ENCODE peak calls at places on chromosomes 6 and 20, in ten cellular contexts. One of them, this sample, is unnamed.

GRCh38 chr6:2229039-2229438 is 16.4 kb downstream of the GMDS start:
- DNase-seq in heart left ventricle: no peak
- DNase-seq in psoas muscle: no peak
- DNase-seq in astrocyte of the cerebellum: no peak
- DNase-seq in kidney: no peak
- DNase-seq in uterus: no peak
- DNase-seq in colonic mucosa: no peak
- DNase-seq in fibroblast of mammary gland: peak
- DNase-seq in heart right ventricle: no peak
- DNase-seq in A549: no peak
- DNase-seq in this sample: peak

GRCh38 chr6:168167431-168168315 is 88.7 kb upstream of the FRMD1 start:
- DNase-seq in heart left ventricle: no peak
- DNase-seq in psoas muscle: no peak
- DNase-seq in astrocyte of the cerebellum: no peak
- DNase-seq in kidney: no peak
- DNase-seq in uterus: no peak
- DNase-seq in colonic mucosa: peak
- DNase-seq in fibroblast of mammary gland: no peak
- DNase-seq in heart right ventricle: no peak
- DNase-seq in A549: no peak
- DNase-seq in this sample: no peak

GRCh38 chr6:88840806-88841539 is 122.4 kb downstream of the RNGTT start:
- DNase-seq in heart left ventricle: no peak
- DNase-seq in psoas muscle: no peak
- DNase-seq in astrocyte of the cerebellum: peak
- DNase-seq in kidney: no peak
- DNase-seq in uterus: no peak
- DNase-seq in colonic mucosa: no peak
- DNase-seq in fibroblast of mammary gland: no peak
- DNase-seq in heart right ventricle: no peak
- DNase-seq in A549: no peak
- DNase-seq in this sample: peak

GRCh38 chr20:11001767-11002540 is 328.2 kb upstream of the JAG1 start:
- DNase-seq in heart left ventricle: no peak
- DNase-seq in psoas muscle: peak
- DNase-seq in astrocyte of the cerebellum: no peak
- DNase-seq in kidney: peak
- DNase-seq in uterus: no peak
- DNase-seq in colonic mucosa: no peak
- DNase-seq in fibroblast of mammary gland: peak
- DNase-seq in heart right ventricle: no peak
- DNase-seq in A549: peak
- DNase-seq in this sample: peak

GRCh38 chr20:54170963-54171362 is 2.8 kb downstream of the CYP24A1 start:
- DNase-seq in heart left ventricle: no peak
- DNase-seq in psoas muscle: no peak
- DNase-seq in astrocyte of the cerebellum: no peak
- DNase-seq in kidney: no peak
- DNase-seq in uterus: no peak
- DNase-seq in colonic mucosa: no peak
- DNase-seq in fibroblast of mammary gland: no peak
- DNase-seq in heart right ventricle: no peak
- DNase-seq in A549: no peak
- DNase-seq in this sample: no peak

GRCh38 chr6:139625998-139626975 is 251.8 kb upstream of the CITED2 start:
- DNase-seq in heart left ventricle: no peak
- DNase-seq in psoas muscle: no peak
- DNase-seq in astrocyte of the cerebellum: no peak
- DNase-seq in kidney: no peak
- DNase-seq in uterus: peak
- DNase-seq in colonic mucosa: no peak
- DNase-seq in fibroblast of mammary gland: peak
- DNase-seq in heart right ventricle: no peak
- DNase-seq in A549: no peak
- DNase-seq in this sample: peak

GRCh38 chr6:36914227-36914794 is 28.6 kb downstream of the C6orf89 start:
- DNase-seq in heart left ventricle: no peak
- DNase-seq in psoas muscle: no peak
- DNase-seq in astrocyte of the cerebellum: peak
- DNase-seq in kidney: no peak
- DNase-seq in uterus: no peak
- DNase-seq in colonic mucosa: peak
- DNase-seq in fibroblast of mammary gland: peak
- DNase-seq in heart right ventricle: no peak
- DNase-seq in A549: peak
- DNase-seq in this sample: peak

GRCh38 chr6:27470023-27470422 is 2.9 kb downstream of the ZNF184 start:
- DNase-seq in heart left ventricle: no peak
- DNase-seq in psoas muscle: no peak
- DNase-seq in astrocyte of the cerebellum: no peak
- DNase-seq in kidney: no peak
- DNase-seq in uterus: no peak
- DNase-seq in colonic mucosa: no peak
- DNase-seq in fibroblast of mammary gland: no peak
- DNase-seq in heart right ventricle: no peak
- DNase-seq in A549: no peak
- DNase-seq in this sample: no peak

GRCh38 chr20:219290-220115 is 7.6 kb upstream of the DEFB129 start:
- DNase-seq in heart left ventricle: no peak
- DNase-seq in psoas muscle: no peak
- DNase-seq in astrocyte of the cerebellum: no peak
- DNase-seq in kidney: no peak
- DNase-seq in uterus: no peak
- DNase-seq in colonic mucosa: no peak
- DNase-seq in fibroblast of mammary gland: peak
- DNase-seq in heart right ventricle: no peak
- DNase-seq in A549: peak
- DNase-seq in this sample: peak

GRCh38 chr6:121157913-121158312 is 176.4 kb downstream of the TBC1D32 start:
- DNase-seq in heart left ventricle: no peak
- DNase-seq in psoas muscle: no peak
- DNase-seq in astrocyte of the cerebellum: no peak
- DNase-seq in kidney: no peak
- DNase-seq in uterus: no peak
- DNase-seq in colonic mucosa: no peak
- DNase-seq in fibroblast of mammary gland: peak
- DNase-seq in heart right ventricle: no peak
- DNase-seq in A549: no peak
- DNase-seq in this sample: peak

GRCh38 chr6:105536961-105537360 is 134.1 kb upstream of the PREP start:
- DNase-seq in heart left ventricle: no peak
- DNase-seq in psoas muscle: no peak
- DNase-seq in astrocyte of the cerebellum: no peak
- DNase-seq in kidney: no peak
- DNase-seq in uterus: no peak
- DNase-seq in colonic mucosa: no peak
- DNase-seq in fibroblast of mammary gland: no peak
- DNase-seq in heart right ventricle: no peak
- DNase-seq in A549: no peak
- DNase-seq in this sample: no peak

GRCh38 chr20:41140226-41141133 is 3.1 kb downstream of the PLCG1 start:
- DNase-seq in heart left ventricle: no peak
- DNase-seq in psoas muscle: no peak
- DNase-seq in astrocyte of the cerebellum: no peak
- DNase-seq in kidney: peak
- DNase-seq in uterus: no peak
- DNase-seq in colonic mucosa: no peak
- DNase-seq in fibroblast of mammary gland: no peak
- DNase-seq in heart right ventricle: no peak
- DNase-seq in A549: no peak
- DNase-seq in this sample: no peak
- H3K4me3 ChIP-seq in heart left ventricle: no peak
- H3K4me3 ChIP-seq in psoas muscle: no peak
- H3K4me3 ChIP-seq in astrocyte of the cerebellum: no peak
- H3K4me3 ChIP-seq in kidney: peak
- H3K4me3 ChIP-seq in uterus: no peak
- H3K4me3 ChIP-seq in colonic mucosa: no peak
- H3K4me3 ChIP-seq in fibroblast of mammary gland: no peak
- H3K4me3 ChIP-seq in heart right ventricle: peak
- H3K4me3 ChIP-seq in A549: no peak
- H3K4me3 ChIP-seq in this sample: no peak

DNA sequence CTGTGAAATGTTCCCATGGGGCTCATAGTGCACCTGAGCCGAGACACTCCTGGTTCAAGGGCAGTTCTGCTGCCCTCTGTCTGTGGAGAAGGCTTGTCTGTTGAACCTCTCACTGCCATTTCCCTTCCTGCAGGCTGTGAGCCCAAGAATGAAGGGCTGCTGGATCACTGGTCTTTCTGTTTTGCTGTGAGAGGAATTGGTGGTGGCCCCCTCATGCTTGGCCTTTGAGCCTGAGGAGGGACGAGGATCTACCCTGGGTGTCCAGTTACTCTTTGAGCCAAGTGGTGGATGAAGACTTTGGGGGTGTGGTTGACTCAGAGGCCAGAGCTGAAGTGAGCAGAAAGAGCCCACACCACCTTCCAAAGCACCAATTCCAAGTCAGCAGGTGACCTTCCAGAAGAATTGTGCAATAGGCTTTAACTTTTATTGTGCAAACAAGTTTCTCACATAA is 101.3 kb downstream of the PHACTR3 start:
- DNase-seq in heart left ventricle: no peak
- DNase-seq in psoas muscle: no peak
- DNase-seq in astrocyte of the cerebellum: no peak
- DNase-seq in kidney: no peak
- DNase-seq in uterus: no peak
- DNase-seq in colonic mucosa: no peak
- DNase-seq in fibroblast of mammary gland: no peak
- DNase-seq in heart right ventricle: no peak
- DNase-seq in A549: no peak
- DNase-seq in this sample: no peak
- TF ChIP-seq CTCF in heart left ventricle: no peak
- TF ChIP-seq CTCF in psoas muscle: no peak
- TF ChIP-seq CTCF in astrocyte of the cerebellum: no peak
- TF ChIP-seq CTCF in kidney: no peak
- TF ChIP-seq CTCF in uterus: no peak
- TF ChIP-seq CTCF in colonic mucosa: no peak
- TF ChIP-seq CTCF in fibroblast of mammary gland: no peak
- TF ChIP-seq CTCF in heart right ventricle: no peak
- TF ChIP-seq CTCF in A549: no peak
- TF ChIP-seq CTCF in this sample: no peak

GRCh38 chr6:156658596-156659316 is 118.4 kb upstream of the ARID1B start:
- DNase-seq in heart left ventricle: no peak
- DNase-seq in psoas muscle: no peak
- DNase-seq in astrocyte of the cerebellum: peak
- DNase-seq in kidney: no peak
- DNase-seq in uterus: no peak
- DNase-seq in colonic mucosa: no peak
- DNase-seq in fibroblast of mammary gland: peak
- DNase-seq in heart right ventricle: no peak
- DNase-seq in A549: no peak
- DNase-seq in this sample: no peak

GRCh38 chr6:156657311-156657710 is 119.9 kb upstream of the ARID1B start:
- DNase-seq in heart left ventricle: no peak
- DNase-seq in psoas muscle: no peak
- DNase-seq in astrocyte of the cerebellum: no peak
- DNase-seq in kidney: no peak
- DNase-seq in uterus: no peak
- DNase-seq in colonic mucosa: no peak
- DNase-seq in fibroblast of mammary gland: no peak
- DNase-seq in heart right ventricle: peak
- DNase-seq in A549: no peak
- DNase-seq in this sample: no peak

GRCh38 chr6:156660389-156660788 is 116.8 kb upstream of the ARID1B start:
- DNase-seq in heart left ventricle: no peak
- DNase-seq in psoas muscle: no peak
- DNase-seq in astrocyte of the cerebellum: no peak
- DNase-seq in kidney: no peak
- DNase-seq in uterus: no peak
- DNase-seq in colonic mucosa: no peak
- DNase-seq in fibroblast of mammary gland: no peak
- DNase-seq in heart right ventricle: no peak
- DNase-seq in A549: no peak
- DNase-seq in this sample: no peak

GRCh38 chr6:156658186-156658585 is 119.0 kb upstream of the ARID1B start:
- DNase-seq in heart left ventricle: peak
- DNase-seq in psoas muscle: no peak
- DNase-seq in astrocyte of the cerebellum: peak
- DNase-seq in kidney: no peak
- DNase-seq in uterus: no peak
- DNase-seq in colonic mucosa: no peak
- DNase-seq in fibroblast of mammary gland: peak
- DNase-seq in heart right ventricle: peak
- DNase-seq in A549: no peak
- DNase-seq in this sample: peak

GRCh38 chr6:156659317-156660198 is 117.6 kb upstream of the ARID1B start:
- DNase-seq in heart left ventricle: no peak
- DNase-seq in psoas muscle: no peak
- DNase-seq in astrocyte of the cerebellum: no peak
- DNase-seq in kidney: no peak
- DNase-seq in uterus: no peak
- DNase-seq in colonic mucosa: no peak
- DNase-seq in fibroblast of mammary gland: no peak
- DNase-seq in heart right ventricle: no peak
- DNase-seq in A549: no peak
- DNase-seq in this sample: no peak
- H3K4me3 ChIP-seq in heart left ventricle: no peak
- H3K4me3 ChIP-seq in psoas muscle: no peak
- H3K4me3 ChIP-seq in astrocyte of the cerebellum: no peak
- H3K4me3 ChIP-seq in kidney: no peak
- H3K4me3 ChIP-seq in uterus: no peak
- H3K4me3 ChIP-seq in colonic mucosa: no peak
- H3K4me3 ChIP-seq in fibroblast of mammary gland: no peak
- H3K4me3 ChIP-seq in heart right ventricle: no peak
- H3K4me3 ChIP-seq in A549: no peak
- H3K4me3 ChIP-seq in this sample: no peak

GRCh38 chr6:11750682-11751081 is 27.9 kb downstream of the ADTRP start:
- DNase-seq in heart left ventricle: no peak
- DNase-seq in psoas muscle: no peak
- DNase-seq in astrocyte of the cerebellum: no peak
- DNase-seq in kidney: no peak
- DNase-seq in uterus: no peak
- DNase-seq in colonic mucosa: peak
- DNase-seq in fibroblast of mammary gland: no peak
- DNase-seq in heart right ventricle: no peak
- DNase-seq in A549: no peak
- DNase-seq in this sample: peak

GRCh38 chr6:11744753-11745152 is 33.9 kb downstream of the ADTRP start:
- DNase-seq in heart left ventricle: peak
- DNase-seq in psoas muscle: peak
- DNase-seq in astrocyte of the cerebellum: peak
- DNase-seq in kidney: no peak
- DNase-seq in uterus: peak
- DNase-seq in colonic mucosa: peak
- DNase-seq in fibroblast of mammary gland: peak
- DNase-seq in heart right ventricle: peak
- DNase-seq in A549: no peak
- DNase-seq in this sample: peak

GRCh38 chr6:11752350-11752749 is 26.3 kb downstream of the ADTRP start:
- DNase-seq in heart left ventricle: no peak
- DNase-seq in psoas muscle: no peak
- DNase-seq in astrocyte of the cerebellum: no peak
- DNase-seq in kidney: no peak
- DNase-seq in uterus: no peak
- DNase-seq in colonic mucosa: no peak
- DNase-seq in fibroblast of mammary gland: peak
- DNase-seq in heart right ventricle: no peak
- DNase-seq in A549: no peak
- DNase-seq in this sample: no peak

GRCh38 chr6:11747021-11747420 is 31.6 kb downstream of the ADTRP start:
- DNase-seq in heart left ventricle: no peak
- DNase-seq in psoas muscle: no peak
- DNase-seq in astrocyte of the cerebellum: no peak
- DNase-seq in kidney: no peak
- DNase-seq in uterus: no peak
- DNase-seq in colonic mucosa: no peak
- DNase-seq in fibroblast of mammary gland: no peak
- DNase-seq in heart right ventricle: no peak
- DNase-seq in A549: no peak
- DNase-seq in this sample: no peak

GRCh38 chr6:11748591-11748990 is 30.0 kb downstream of the ADTRP start:
- DNase-seq in heart left ventricle: no peak
- DNase-seq in psoas muscle: no peak
- DNase-seq in astrocyte of the cerebellum: no peak
- DNase-seq in kidney: no peak
- DNase-seq in uterus: no peak
- DNase-seq in colonic mucosa: no peak
- DNase-seq in fibroblast of mammary gland: no peak
- DNase-seq in heart right ventricle: no peak
- DNase-seq in A549: peak
- DNase-seq in this sample: no peak
- TF ChIP-seq CTCF in heart left ventricle: no peak
- TF ChIP-seq CTCF in psoas muscle: no peak
- TF ChIP-seq CTCF in astrocyte of the cerebellum: no peak
- TF ChIP-seq CTCF in kidney: no peak
- TF ChIP-seq CTCF in uterus: no peak
- TF ChIP-seq CTCF in colonic mucosa: no peak
- TF ChIP-seq CTCF in fibroblast of mammary gland: no peak
- TF ChIP-seq CTCF in heart right ventricle: no peak
- TF ChIP-seq CTCF in A549: no peak
- TF ChIP-seq CTCF in this sample: no peak

This sample was measured in fibroblast of villous mesenchyme.